ENCODE peak calls at places on chromosome 16, in six cellular contexts. One of them, this sample, is unnamed.

GRCh38 chr16:35147556-35148504 is 1688.4 kb downstream of the TP53TG3F start:
- DNase-seq in stimulated activated CD8-positive, alpha-beta memory T cell treated with anti-CD3 and anti-CD28 coated beads, Interleukin-4, amount 100 ng/mL, for 1 hour: no peak
- DNase-seq in amniotic stem cell: no peak
- DNase-seq in HFFc6: no peak
- DNase-seq in NCI-H1092 treated with DMSO at 0.1 percent for 48 hours: no peak
- DNase-seq in CD8-positive, alpha-beta memory T cell: no peak
- DNase-seq in this sample: no peak

GRCh38 chr16:35154627-35155026 is 1695.2 kb downstream of the TP53TG3F start:
- DNase-seq in stimulated activated CD8-positive, alpha-beta memory T cell treated with anti-CD3 and anti-CD28 coated beads, Interleukin-4, amount 100 ng/mL, for 1 hour: no peak
- DNase-seq in amniotic stem cell: no peak
- DNase-seq in HFFc6: no peak
- DNase-seq in NCI-H1092 treated with DMSO at 0.1 percent for 48 hours: no peak
- DNase-seq in CD8-positive, alpha-beta memory T cell: no peak
- DNase-seq in this sample: no peak

GRCh38 chr16:55146939-55147338 is 177.1 kb upstream of the IRX6 start:
- DNase-seq in stimulated activated CD8-positive, alpha-beta memory T cell treated with anti-CD3 and anti-CD28 coated beads, Interleukin-4, amount 100 ng/mL, for 1 hour: no peak
- DNase-seq in amniotic stem cell: no peak
- DNase-seq in HFFc6: no peak
- DNase-seq in NCI-H1092 treated with DMSO at 0.1 percent for 48 hours: no peak
- DNase-seq in CD8-positive, alpha-beta memory T cell: no peak
- DNase-seq in this sample: no peak

GRCh38 chr16:1119129-1119528 is 23.1 kb upstream of the C1QTNF8 start:
- DNase-seq in stimulated activated CD8-positive, alpha-beta memory T cell treated with anti-CD3 and anti-CD28 coated beads, Interleukin-4, amount 100 ng/mL, for 1 hour: no peak
- DNase-seq in amniotic stem cell: no peak
- DNase-seq in HFFc6: no peak
- DNase-seq in NCI-H1092 treated with DMSO at 0.1 percent for 48 hours: no peak
- DNase-seq in CD8-positive, alpha-beta memory T cell: no peak
- DNase-seq in this sample: no peak

GRCh38 chr16:5604770-5605169 is 507.2 kb upstream of the EEF2KMT start:
- DNase-seq in stimulated activated CD8-positive, alpha-beta memory T cell treated with anti-CD3 and anti-CD28 coated beads, Interleukin-4, amount 100 ng/mL, for 1 hour: no peak
- DNase-seq in amniotic stem cell: no peak
- DNase-seq in HFFc6: no peak
- DNase-seq in NCI-H1092 treated with DMSO at 0.1 percent for 48 hours: no peak
- DNase-seq in CD8-positive, alpha-beta memory T cell: no peak
- DNase-seq in this sample: no peak

GRCh38 chr16:69931631-69932030 is 19.5 kb upstream of the CLEC18A start:
- DNase-seq in stimulated activated CD8-positive, alpha-beta memory T cell treated with anti-CD3 and anti-CD28 coated beads, Interleukin-4, amount 100 ng/mL, for 1 hour: no peak
- DNase-seq in amniotic stem cell: no peak
- DNase-seq in HFFc6: no peak
- DNase-seq in NCI-H1092 treated with DMSO at 0.1 percent for 48 hours: no peak
- DNase-seq in CD8-positive, alpha-beta memory T cell: no peak
- DNase-seq in this sample: no peak

GRCh38 chr16:4944333-4945281 is 7.7 kb upstream of the PPL start:
- DNase-seq in stimulated activated CD8-positive, alpha-beta memory T cell treated with anti-CD3 and anti-CD28 coated beads, Interleukin-4, amount 100 ng/mL, for 1 hour: no peak
- DNase-seq in amniotic stem cell: peak; percentile 88
- DNase-seq in HFFc6: peak; percentile 93
- DNase-seq in NCI-H1092 treated with DMSO at 0.1 percent for 48 hours: peak; percentile 71
- DNase-seq in CD8-positive, alpha-beta memory T cell: no peak
- DNase-seq in this sample: peak; percentile 66

GRCh38 chr16:76277099-76278030 is at the start of gene CNTNAP4:
- DNase-seq in stimulated activated CD8-positive, alpha-beta memory T cell treated with anti-CD3 and anti-CD28 coated beads, Interleukin-4, amount 100 ng/mL, for 1 hour: no peak
- DNase-seq in amniotic stem cell: no peak
- DNase-seq in HFFc6: no peak
- DNase-seq in NCI-H1092 treated with DMSO at 0.1 percent for 48 hours: peak; percentile 17
- DNase-seq in CD8-positive, alpha-beta memory T cell: no peak
- DNase-seq in this sample: no peak

GRCh38 chr16:12801511-12802042 is 2.1 kb downstream of the CPPED1 start:
- DNase-seq in stimulated activated CD8-positive, alpha-beta memory T cell treated with anti-CD3 and anti-CD28 coated beads, Interleukin-4, amount 100 ng/mL, for 1 hour: no peak
- DNase-seq in amniotic stem cell: peak; percentile 71
- DNase-seq in HFFc6: peak; percentile 95
- DNase-seq in NCI-H1092 treated with DMSO at 0.1 percent for 48 hours: no peak
- DNase-seq in CD8-positive, alpha-beta memory T cell: no peak
- DNase-seq in this sample: no peak

GRCh38 chr16:65728172-65728571 is 606.3 kb upstream of the CDH11 start:
- DNase-seq in stimulated activated CD8-positive, alpha-beta memory T cell treated with anti-CD3 and anti-CD28 coated beads, Interleukin-4, amount 100 ng/mL, for 1 hour: no peak
- DNase-seq in amniotic stem cell: no peak
- DNase-seq in HFFc6: no peak
- DNase-seq in NCI-H1092 treated with DMSO at 0.1 percent for 48 hours: no peak
- DNase-seq in CD8-positive, alpha-beta memory T cell: no peak
- DNase-seq in this sample: no peak

GRCh38 chr16:87824991-87825841 is 44.1 kb downstream of the SLC7A5 start:
- DNase-seq in stimulated activated CD8-positive, alpha-beta memory T cell treated with anti-CD3 and anti-CD28 coated beads, Interleukin-4, amount 100 ng/mL, for 1 hour: no peak
- DNase-seq in amniotic stem cell: no peak
- DNase-seq in HFFc6: no peak
- DNase-seq in NCI-H1092 treated with DMSO at 0.1 percent for 48 hours: no peak
- DNase-seq in CD8-positive, alpha-beta memory T cell: no peak
- DNase-seq in this sample: no peak

GRCh38 chr16:61131447-61131846 is 904.8 kb downstream of the CDH8 start:
- DNase-seq in stimulated activated CD8-positive, alpha-beta memory T cell treated with anti-CD3 and anti-CD28 coated beads, Interleukin-4, amount 100 ng/mL, for 1 hour: no peak
- DNase-seq in amniotic stem cell: no peak
- DNase-seq in HFFc6: no peak
- DNase-seq in NCI-H1092 treated with DMSO at 0.1 percent for 48 hours: no peak
- DNase-seq in CD8-positive, alpha-beta memory T cell: no peak
- DNase-seq in this sample: no peak

GRCh38 chr16:13999895-14000425 is 71.2 kb upstream of the MRTFB start:
- DNase-seq in stimulated activated CD8-positive, alpha-beta memory T cell treated with anti-CD3 and anti-CD28 coated beads, Interleukin-4, amount 100 ng/mL, for 1 hour: no peak
- DNase-seq in amniotic stem cell: no peak
- DNase-seq in HFFc6: no peak
- DNase-seq in NCI-H1092 treated with DMSO at 0.1 percent for 48 hours: no peak
- DNase-seq in CD8-positive, alpha-beta memory T cell: no peak
- DNase-seq in this sample: no peak

GRCh38 chr16:81259916-81260315 is 21.4 kb downstream of the BCO1 start:
- DNase-seq in stimulated activated CD8-positive, alpha-beta memory T cell treated with anti-CD3 and anti-CD28 coated beads, Interleukin-4, amount 100 ng/mL, for 1 hour: no peak
- DNase-seq in amniotic stem cell: no peak
- DNase-seq in HFFc6: no peak
- DNase-seq in NCI-H1092 treated with DMSO at 0.1 percent for 48 hours: no peak
- DNase-seq in CD8-positive, alpha-beta memory T cell: no peak
- DNase-seq in this sample: no peak

GRCh38 chr16:10983175-10983558 is 38.8 kb downstream of the CLEC16A start:
- DNase-seq in stimulated activated CD8-positive, alpha-beta memory T cell treated with anti-CD3 and anti-CD28 coated beads, Interleukin-4, amount 100 ng/mL, for 1 hour: no peak
- DNase-seq in amniotic stem cell: no peak
- DNase-seq in HFFc6: no peak
- DNase-seq in NCI-H1092 treated with DMSO at 0.1 percent for 48 hours: no peak
- DNase-seq in CD8-positive, alpha-beta memory T cell: no peak
- DNase-seq in this sample: no peak

GRCh38 chr16:84774810-84775209 is 45.0 kb upstream of the CRISPLD2 start:
- DNase-seq in stimulated activated CD8-positive, alpha-beta memory T cell treated with anti-CD3 and anti-CD28 coated beads, Interleukin-4, amount 100 ng/mL, for 1 hour: no peak
- DNase-seq in amniotic stem cell: peak; percentile 28
- DNase-seq in HFFc6: peak; percentile 78
- DNase-seq in NCI-H1092 treated with DMSO at 0.1 percent for 48 hours: no peak
- DNase-seq in CD8-positive, alpha-beta memory T cell: no peak
- DNase-seq in this sample: no peak